ENCODE peak calls at places on chromosomes 3 and 15, in five cellular contexts. D, L, I, V and H are unnamed samples.
A peak's percentile ranks its signal among the peaks of the same experiment; 100 is the strongest.

GRCh38 chr3:195204360-195205166 is 66.4 kb downstream of the XXYLT1 start:
- DNase-seq in D (no peak), I (no peak), L (no peak), V (peak; percentile 65), H (no peak)

GRCh38 chr3:128726691-128727031 is 678 bp downstream of the RAB7A start:
- DNase-seq in D (no peak), L (peak; percentile 36), I (peak; percentile 23), V (peak; percentile 77), H (peak; percentile 91)

GRCh38 chr15:65096481-65097385 is 18.3 kb downstream of the UBAP1L start:
- DNase-seq in L (no peak), I (no peak), D (no peak), V (no peak), H (no peak)

GRCh38 chr15:42037650-42038049 is 16.8 kb upstream of the PLA2G4E start:
- DNase-seq in I (no peak), D (no peak), L (no peak), V (peak; percentile 89), H (no peak)

GRCh38 chr3:174397848-174398247 is 461.3 kb upstream of the NAALADL2 start:
- DNase-seq in I (no peak), L (no peak), V (peak; percentile 23), D (no peak), H (no peak)

GRCh38 chr3:168047190-168047795 is 48.4 kb downstream of the GOLIM4 start:
- DNase-seq in V (peak; percentile 81), D (no peak), L (no peak), I (no peak), H (no peak)

GRCh38 chr15:67892559-67893377 is 52.9 kb upstream of the RNU6-1 start:
- DNase-seq in I (no peak), V (no peak), L (no peak), D (no peak), H (no peak)

GRCh38 chr15:74385442-74386132 is 18.1 kb upstream of the CYP11A1 start:
- DNase-seq in I (no peak), L (peak; percentile 50), V (no peak), D (no peak), H (no peak)

GRCh38 chr3:39126532-39127071 is 19.1 kb downstream of the TTC21A start:
- DNase-seq in I (peak; percentile 60), L (peak; percentile 67), V (peak; percentile 72), D (no peak), H (no peak)

DNA sequence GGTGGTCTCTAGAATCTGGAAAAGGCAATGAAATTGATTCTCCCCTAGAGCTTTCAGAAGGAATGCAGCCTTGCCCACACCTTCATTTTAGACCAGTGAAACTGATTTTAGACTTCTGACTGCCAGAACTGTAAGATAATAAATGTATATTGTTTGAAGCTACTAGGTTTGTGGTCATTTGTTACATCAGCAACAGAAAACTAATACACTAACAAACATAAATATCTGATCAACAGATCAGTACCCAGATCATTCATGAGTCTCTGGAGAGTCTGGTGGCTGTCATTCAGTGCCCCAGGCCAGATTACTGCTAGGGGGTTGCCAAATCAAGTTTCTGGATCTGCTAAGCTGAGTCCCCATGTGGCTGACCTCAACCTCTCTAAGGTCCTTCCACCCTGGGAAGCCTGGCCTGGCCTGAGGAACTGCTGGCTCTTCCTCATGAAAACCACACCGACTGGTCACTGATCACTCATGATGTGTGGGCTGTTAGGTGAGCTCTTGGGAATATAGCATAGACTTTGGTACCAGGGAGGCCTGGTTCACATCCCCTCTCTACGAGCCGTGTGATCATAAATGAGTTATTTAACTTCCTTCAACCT is 11.1 kb upstream of the LACTB start:
- DNase-seq in D (no peak), L (no peak), I (no peak), V (no peak), H (no peak)
- TF ChIP-seq CTCF in D (no peak), L (no peak), I (no peak), V (no peak), H (no peak)

DNA sequence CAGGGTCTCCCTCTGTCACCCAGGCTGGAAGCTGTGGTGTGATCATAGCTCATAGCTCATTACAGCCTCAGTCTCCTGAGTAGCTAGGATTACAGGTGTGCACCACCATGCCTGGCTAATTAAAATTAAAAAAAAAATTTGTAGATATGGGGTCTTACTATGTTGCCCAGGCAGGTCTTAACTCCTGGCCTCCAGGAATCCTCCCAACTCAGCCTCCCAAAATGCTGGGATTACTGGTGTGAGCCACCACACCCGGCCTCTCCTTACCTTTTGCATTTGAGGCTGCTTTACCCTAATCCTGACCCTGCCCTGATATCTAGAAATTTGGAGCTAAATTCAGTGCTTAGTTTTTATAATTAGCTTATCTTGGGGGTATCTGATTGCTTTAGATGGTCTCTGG is 83.2 kb upstream of the GCNT3 start:
- DNase-seq in V (no peak), D (no peak), I (no peak), L (no peak), H (no peak)
- TF ChIP-seq CTCF in V (no peak), D (no peak), I (no peak), L (no peak), H (no peak)

DNA sequence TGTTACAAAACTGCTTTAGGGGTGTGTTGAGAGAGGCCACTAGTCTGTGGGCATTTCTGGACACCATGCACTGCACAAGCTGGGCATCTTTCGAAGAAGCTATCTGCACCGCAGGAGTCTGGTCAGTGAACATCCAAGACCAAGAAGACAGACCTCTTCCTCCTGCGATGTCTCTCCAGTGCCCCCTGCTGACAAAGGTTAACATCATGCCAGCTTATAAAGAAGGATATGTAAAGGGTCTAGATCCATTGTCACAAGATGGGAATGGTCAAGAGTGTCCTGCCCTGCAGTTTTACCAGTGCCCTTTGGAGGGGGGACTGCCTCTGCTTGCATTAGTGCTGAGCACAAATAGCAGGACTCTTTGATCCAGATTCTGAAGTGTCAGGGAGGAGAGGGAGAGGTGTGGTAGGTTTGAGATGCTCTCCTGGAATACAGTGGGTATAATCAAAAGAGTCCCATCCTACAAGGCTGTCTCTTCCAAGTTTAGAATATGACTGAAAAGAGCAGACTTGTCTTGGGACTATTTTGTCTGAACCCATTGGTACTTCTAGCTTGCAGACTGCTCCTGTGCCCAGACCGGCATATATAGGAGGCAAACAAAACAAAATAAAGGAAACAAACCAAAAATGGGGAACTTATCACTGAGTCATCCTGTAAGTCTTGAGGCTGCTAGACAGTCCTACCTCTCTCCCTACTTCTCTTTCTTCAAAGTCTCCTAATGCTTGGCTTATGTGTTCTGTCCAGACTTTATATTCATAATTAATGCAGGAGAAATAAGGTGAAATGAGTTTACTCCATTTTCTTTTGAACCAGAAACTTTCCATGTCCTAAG is 266.5 kb downstream of the ZNF385D start:
- DNase-seq in I (peak; percentile 68), D (no peak), V (peak; percentile 85), L (peak; percentile 64), H (no peak)
- TF ChIP-seq CTCF in I (peak; percentile 44), D (no peak), V (peak; percentile 68), L (peak; percentile 36), H (no peak)

DNA sequence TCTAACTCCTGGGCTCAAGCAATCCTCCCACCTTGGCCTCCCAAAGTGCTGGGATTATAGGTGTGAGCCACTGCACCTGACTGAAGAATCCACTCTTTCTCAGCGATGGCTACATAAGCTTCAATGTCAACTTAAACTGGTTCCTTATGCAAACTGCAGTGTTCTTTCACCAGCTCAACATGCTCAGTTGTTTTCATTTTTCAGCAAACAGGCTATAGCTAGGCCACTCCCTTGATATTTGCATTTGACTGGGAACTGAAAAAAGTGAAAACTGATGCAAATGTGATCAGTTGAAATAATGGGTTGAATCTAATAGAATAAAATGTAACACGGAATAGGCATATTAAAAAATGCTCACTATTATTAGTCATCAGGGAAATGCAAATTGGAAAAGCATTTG is 74.2 kb upstream of the GCNT3 start:
- DNase-seq in D (no peak), L (no peak), V (no peak), I (no peak), H (no peak)
- TF ChIP-seq CTCF in D (no peak), L (no peak), V (no peak), I (no peak), H (no peak)

GRCh38 chr3:105827959-105828358 is 40.9 kb downstream of the CBLB start:
- DNase-seq in L (peak; percentile 28), D (no peak), I (no peak), V (peak; percentile 88), H (no peak)
- TF ChIP-seq CTCF in L (no peak), D (no peak), I (no peak), V (peak; percentile 29), H (no peak)

GRCh38 chr3:186722457-186722856 is 5.3 kb downstream of the KNG1 start:
- DNase-seq in I (peak; percentile 32), D (no peak), L (no peak), V (peak; percentile 16), H (no peak)
- TF ChIP-seq CTCF in I (no peak), D (no peak), L (no peak), V (no peak), H (no peak)

DNA sequence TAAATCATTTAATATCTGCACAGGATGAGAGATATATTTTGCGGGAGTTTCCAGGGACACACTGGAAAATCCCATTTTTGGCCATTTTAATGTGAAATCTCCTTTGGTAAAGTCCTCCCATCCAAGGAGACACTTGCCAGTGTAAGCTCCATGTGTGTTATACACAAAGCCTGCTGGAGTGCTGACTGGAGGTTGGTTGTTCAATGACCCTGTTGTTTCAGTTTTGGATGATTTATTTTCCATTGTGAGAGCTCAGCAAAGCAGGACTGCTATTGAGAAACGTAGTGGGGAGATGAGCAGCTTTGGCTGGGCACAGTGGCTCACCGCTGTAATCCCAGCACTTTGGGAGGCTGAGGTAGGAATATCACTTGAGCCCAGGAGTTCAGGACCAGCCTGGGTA is 127.8 kb downstream of the NUP210 start:
- DNase-seq in I (no peak), V (no peak), D (no peak), L (no peak), H (no peak)
- TF ChIP-seq CTCF in I (no peak), V (no peak), D (no peak), L (no peak), H (no peak)

DNA sequence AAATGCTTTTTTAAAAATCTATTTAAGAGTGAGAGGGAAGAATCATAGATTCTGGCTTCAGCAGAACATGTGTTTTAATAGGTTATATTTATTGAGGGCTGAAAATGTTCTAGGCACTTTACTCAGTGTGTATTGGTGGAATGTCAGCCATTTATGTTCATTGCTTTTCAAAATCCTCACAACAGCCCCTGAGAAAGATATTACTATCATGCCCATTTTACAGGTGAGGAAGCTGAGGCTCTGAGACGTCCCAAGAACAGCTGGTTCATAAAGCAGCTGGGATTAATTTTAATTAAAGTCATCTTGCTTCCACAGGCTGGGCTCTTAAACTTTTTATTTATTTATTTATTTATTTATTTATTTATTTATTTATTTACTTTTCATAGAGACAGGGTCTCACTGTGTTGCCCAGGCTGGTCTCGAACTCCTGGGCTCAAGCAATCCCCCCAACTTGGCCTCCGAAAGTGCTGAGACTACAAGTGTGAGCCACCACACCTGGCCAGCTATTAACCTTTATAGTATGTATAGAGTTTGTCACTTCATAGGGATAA is 364.6 kb downstream of the SHQ1 start:
- DNase-seq in V (no peak), L (no peak), I (no peak), D (no peak), H (no peak)
- TF ChIP-seq CTCF in V (no peak), L (no peak), I (no peak), D (no peak), H (no peak)